ENCODE peak calls at places on chromosome 15, in five cellular contexts. One of them, this sample, is unnamed.

GRCh38 chr15:38038659-38039442 is 104.4 kb downstream of the TMCO5A start:
- DNase-seq in HepG2: no peak
- DNase-seq in right atrium auricular region: no peak
- DNase-seq in psoas muscle: no peak
- DNase-seq in transverse colon: no peak
- DNase-seq in this sample: no peak

GRCh38 chr15:61364871-61365270 is 135.8 kb upstream of the RORA start:
- DNase-seq in HepG2: peak; percentile 18
- DNase-seq in right atrium auricular region: no peak
- DNase-seq in psoas muscle: peak; percentile 48
- DNase-seq in transverse colon: no peak
- DNase-seq in this sample: peak; percentile 36

GRCh38 chr15:63344737-63345390 is 36.8 kb downstream of the CA12 start:
- DNase-seq in HepG2: no peak
- DNase-seq in right atrium auricular region: no peak
- DNase-seq in psoas muscle: no peak
- DNase-seq in transverse colon: no peak
- DNase-seq in this sample: no peak

GRCh38 chr15:43877371-43877770 is 50.6 kb downstream of the WDR76 start:
- DNase-seq in HepG2: peak; percentile 27
- DNase-seq in right atrium auricular region: no peak
- DNase-seq in psoas muscle: no peak
- DNase-seq in transverse colon: no peak
- DNase-seq in this sample: no peak

GRCh38 chr15:90213818-90214204 is 12.7 kb downstream of the SEMA4B start:
- DNase-seq in HepG2: no peak
- DNase-seq in right atrium auricular region: no peak
- DNase-seq in psoas muscle: no peak
- DNase-seq in transverse colon: no peak
- DNase-seq in this sample: no peak

GRCh38 chr15:66884661-66885237 is 180.7 kb upstream of the SMAD3 start:
- DNase-seq in HepG2: no peak
- DNase-seq in right atrium auricular region: no peak
- DNase-seq in psoas muscle: no peak
- DNase-seq in transverse colon: no peak
- DNase-seq in this sample: no peak

GRCh38 chr15:42693942-42694341 is 43.0 kb downstream of the CDAN1 start:
- DNase-seq in HepG2: no peak
- DNase-seq in right atrium auricular region: no peak
- DNase-seq in psoas muscle: no peak
- DNase-seq in transverse colon: no peak
- DNase-seq in this sample: no peak

GRCh38 chr15:89472785-89473256 is 23.6 kb downstream of the RHCG start:
- DNase-seq in HepG2: peak; percentile 56
- DNase-seq in right atrium auricular region: no peak
- DNase-seq in psoas muscle: no peak
- DNase-seq in transverse colon: peak; percentile 34
- DNase-seq in this sample: peak; percentile 82

GRCh38 chr15:90037961-90038633 is 37.0 kb downstream of the ZNF710 start:
- DNase-seq in HepG2: peak; percentile 52
- DNase-seq in right atrium auricular region: no peak
- DNase-seq in psoas muscle: no peak
- DNase-seq in transverse colon: no peak
- DNase-seq in this sample: no peak

GRCh38 chr15:80890341-80890972 is 99.2 kb downstream of the MESD start:
- DNase-seq in HepG2: no peak
- DNase-seq in right atrium auricular region: no peak
- DNase-seq in psoas muscle: no peak
- DNase-seq in transverse colon: no peak
- DNase-seq in this sample: no peak

GRCh38 chr15:98599911-98600685 is 48.2 kb upstream of the IGF1R start:
- DNase-seq in HepG2: no peak
- DNase-seq in right atrium auricular region: peak; percentile 57
- DNase-seq in psoas muscle: peak; percentile 47
- DNase-seq in transverse colon: peak; percentile 29
- DNase-seq in this sample: no peak

GRCh38 chr15:78850352-78850751 is 22.3 kb upstream of the MORF4L1 start:
- DNase-seq in HepG2: no peak
- DNase-seq in right atrium auricular region: no peak
- DNase-seq in psoas muscle: no peak
- DNase-seq in transverse colon: no peak
- DNase-seq in this sample: no peak

GRCh38 chr15:31158858-31159569 is 57.5 kb upstream of the TRPM1 start:
- DNase-seq in HepG2: no peak
- DNase-seq in right atrium auricular region: peak; percentile 56
- DNase-seq in psoas muscle: no peak
- DNase-seq in transverse colon: no peak
- DNase-seq in this sample: no peak

GRCh38 chr15:71228403-71228802 is 113.1 kb downstream of the THSD4 start:
- DNase-seq in HepG2: no peak
- DNase-seq in right atrium auricular region: no peak
- DNase-seq in psoas muscle: no peak
- DNase-seq in transverse colon: no peak
- DNase-seq in this sample: no peak

GRCh38 chr15:62469874-62470688 is 305.0 kb upstream of the C2CD4B start:
- DNase-seq in HepG2: peak; percentile 12
- DNase-seq in right atrium auricular region: peak; percentile 92
- DNase-seq in psoas muscle: peak; percentile 78
- DNase-seq in transverse colon: no peak
- DNase-seq in this sample: no peak

GRCh38 chr15:57732526-57733331 is 26.2 kb downstream of the POLR2M start:
- DNase-seq in HepG2: peak; percentile 49
- DNase-seq in right atrium auricular region: peak; percentile 68
- DNase-seq in psoas muscle: no peak
- DNase-seq in transverse colon: peak; percentile 62
- DNase-seq in this sample: peak; percentile 65

GRCh38 chr15:49242820-49243219 is 72.8 kb downstream of the GALK2 start:
- DNase-seq in HepG2: no peak
- DNase-seq in right atrium auricular region: no peak
- DNase-seq in psoas muscle: peak; percentile 35
- DNase-seq in transverse colon: no peak
- DNase-seq in this sample: peak; percentile 30

GRCh38 chr15:75696303-75696657 is 16.4 kb downstream of the CSPG4 start:
- DNase-seq in HepG2: no peak
- DNase-seq in right atrium auricular region: no peak
- DNase-seq in psoas muscle: no peak
- DNase-seq in transverse colon: no peak
- DNase-seq in this sample: no peak

GRCh38 chr15:89490081-89490480 is 6.3 kb downstream of the RHCG start:
- DNase-seq in HepG2: no peak
- DNase-seq in right atrium auricular region: no peak
- DNase-seq in psoas muscle: no peak
- DNase-seq in transverse colon: no peak
- DNase-seq in this sample: no peak

GRCh38 chr15:40108855-40109735 is at the start of gene BMF:
- DNase-seq in HepG2: peak; percentile 97
- DNase-seq in right atrium auricular region: peak; percentile 100
- DNase-seq in psoas muscle: peak; percentile 100
- DNase-seq in transverse colon: peak; percentile 100
- DNase-seq in this sample: peak; percentile 100

GRCh38 chr15:75616766-75617165 is 8.8 kb downstream of the SNUPN start:
- DNase-seq in HepG2: no peak
- DNase-seq in right atrium auricular region: no peak
- DNase-seq in psoas muscle: no peak
- DNase-seq in transverse colon: no peak
- DNase-seq in this sample: no peak

GRCh38 chr15:94910166-94910565 is 678.8 kb downstream of the MCTP2 start:
- DNase-seq in HepG2: no peak
- DNase-seq in right atrium auricular region: no peak
- DNase-seq in psoas muscle: no peak
- DNase-seq in transverse colon: no peak
- DNase-seq in this sample: no peak

GRCh38 chr15:70241031-70241430 is 143.3 kb upstream of the TLE3 start:
- DNase-seq in HepG2: no peak
- DNase-seq in right atrium auricular region: no peak
- DNase-seq in psoas muscle: no peak
- DNase-seq in transverse colon: no peak
- DNase-seq in this sample: no peak

GRCh38 chr15:48897144-48897814 is 19.3 kb downstream of the EID1 start:
- DNase-seq in HepG2: no peak
- DNase-seq in right atrium auricular region: no peak
- DNase-seq in psoas muscle: no peak
- DNase-seq in transverse colon: no peak
- DNase-seq in this sample: no peak

GRCh38 chr15:49124371-49124770 is 31.0 kb downstream of the COPS2 start:
- DNase-seq in HepG2: no peak
- DNase-seq in right atrium auricular region: no peak
- DNase-seq in psoas muscle: no peak
- DNase-seq in transverse colon: no peak
- DNase-seq in this sample: no peak

DNA sequence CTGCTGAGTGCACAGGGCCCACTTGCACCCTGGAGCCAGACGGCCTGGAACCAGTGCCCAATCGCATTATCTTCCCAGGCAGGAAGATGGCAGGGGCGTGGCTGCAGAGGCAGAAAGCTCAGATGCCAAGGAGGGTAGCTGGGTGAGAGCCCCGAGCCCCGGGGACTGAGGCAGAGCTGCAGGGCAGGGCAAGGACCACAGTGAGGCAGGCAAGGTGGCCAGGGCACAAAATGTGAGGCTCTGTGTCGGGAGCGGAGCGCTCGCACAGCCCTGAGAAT is 1.6 kb upstream of the CCDC33 start:
- DNase-seq in HepG2: no peak
- DNase-seq in right atrium auricular region: no peak
- DNase-seq in psoas muscle: no peak
- DNase-seq in transverse colon: no peak
- DNase-seq in this sample: no peak
- H3K27me3 ChIP-seq in HepG2: peaks cover 27% of the 10 kb centered on the region
- H3K27me3 ChIP-seq in right atrium auricular region: no peaks in the 10 kb centered on the region
- H3K27me3 ChIP-seq in psoas muscle: no peaks in the 10 kb centered on the region
- H3K27me3 ChIP-seq in transverse colon: no peaks in the 10 kb centered on the region
- H3K27me3 ChIP-seq in this sample: no peaks in the 10 kb centered on the region

GRCh38 chr15:101201411-101202174 is 50.3 kb downstream of the CHSY1 start:
- DNase-seq in HepG2: no peak
- DNase-seq in right atrium auricular region: peak; percentile 97
- DNase-seq in psoas muscle: peak; percentile 92
- DNase-seq in transverse colon: peak; percentile 67
- DNase-seq in this sample: peak; percentile 92
- H3K4me3 ChIP-seq in HepG2: no peak overlapping the region
- H3K4me3 ChIP-seq in right atrium auricular region: no peak overlapping the region
- H3K4me3 ChIP-seq in psoas muscle: no peak overlapping the region
- H3K4me3 ChIP-seq in transverse colon: no peak overlapping the region
- H3K4me3 ChIP-seq in this sample: no peak overlapping the region

GRCh38 chr15:55320963-55321362 is 1.9 kb downstream of the PIGB start:
- DNase-seq in HepG2: no peak
- DNase-seq in right atrium auricular region: no peak
- DNase-seq in psoas muscle: no peak
- DNase-seq in transverse colon: no peak
- DNase-seq in this sample: no peak
- TF ChIP-seq CTCF in HepG2: no peak
- TF ChIP-seq CTCF in right atrium auricular region: no peak
- TF ChIP-seq CTCF in psoas muscle: no peak
- TF ChIP-seq CTCF in transverse colon: no peak
- TF ChIP-seq CTCF in this sample: no peak

DNA sequence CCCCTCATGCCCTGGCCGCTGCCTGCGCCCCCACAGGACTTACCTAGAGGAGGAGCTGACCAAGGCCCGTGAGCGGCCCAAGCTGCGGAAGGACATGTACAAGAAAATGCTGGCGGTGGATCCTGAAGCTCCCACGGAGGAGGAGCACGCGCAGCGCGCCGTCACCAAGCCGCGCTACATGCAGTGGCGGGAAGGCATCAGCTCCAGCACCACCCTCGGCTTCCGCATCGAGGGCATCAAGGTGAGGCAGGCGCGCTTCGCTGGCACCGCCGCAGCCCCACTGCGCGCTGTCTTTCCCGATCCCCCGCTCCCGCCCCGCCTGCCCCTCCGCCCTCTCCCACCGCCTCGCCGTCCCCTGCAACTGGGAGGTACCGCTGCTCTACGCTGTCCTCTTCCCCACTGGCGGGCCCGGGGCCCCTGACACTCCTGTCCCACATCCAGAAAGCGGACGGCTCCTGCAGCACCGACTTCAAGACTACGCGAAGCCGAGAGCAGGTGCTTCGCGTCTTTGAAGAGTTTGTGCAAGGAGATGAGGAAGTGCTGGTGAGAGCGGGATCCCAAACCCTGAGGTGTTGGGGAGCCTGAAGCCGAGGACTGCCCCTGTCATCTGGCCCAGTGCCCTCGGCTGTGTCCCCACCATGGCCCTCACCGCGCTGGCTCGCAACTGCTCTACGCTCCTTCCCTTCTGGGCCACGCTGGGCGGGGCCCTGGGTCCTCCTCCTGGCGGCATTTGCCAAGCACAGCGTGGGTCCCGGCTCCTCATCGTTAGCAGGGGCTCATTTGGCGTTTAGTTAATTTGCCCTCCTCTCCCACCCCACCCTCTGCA is 8.5 kb downstream of the ITPKA start:
- DNase-seq in HepG2: no peak
- DNase-seq in right atrium auricular region: no peak
- DNase-seq in psoas muscle: no peak
- DNase-seq in transverse colon: no peak
- DNase-seq in this sample: no peak
- H3K27me3 ChIP-seq in HepG2: no peaks in the 10 kb centered on the region
- H3K27me3 ChIP-seq in right atrium auricular region: peaks cover 23% of the 10 kb centered on the region
- H3K27me3 ChIP-seq in psoas muscle: no peaks in the 10 kb centered on the region
- H3K27me3 ChIP-seq in transverse colon: peaks cover 37% of the 10 kb centered on the region
- H3K27me3 ChIP-seq in this sample: peaks cover 14% of the 10 kb centered on the region

GRCh38 chr15:83714888-83715287 is 61.0 kb downstream of the ADAMTSL3 start:
- DNase-seq in HepG2: no peak
- DNase-seq in right atrium auricular region: no peak
- DNase-seq in psoas muscle: no peak
- DNase-seq in transverse colon: no peak
- DNase-seq in this sample: no peak

GRCh38 chr15:83717010-83717409 is 63.1 kb downstream of the ADAMTSL3 start:
- DNase-seq in HepG2: no peak
- DNase-seq in right atrium auricular region: no peak
- DNase-seq in psoas muscle: no peak
- DNase-seq in transverse colon: no peak
- DNase-seq in this sample: no peak

GRCh38 chr15:83716605-83717004 is 62.7 kb downstream of the ADAMTSL3 start:
- DNase-seq in HepG2: no peak
- DNase-seq in right atrium auricular region: no peak
- DNase-seq in psoas muscle: no peak
- DNase-seq in transverse colon: no peak
- DNase-seq in this sample: no peak

DNA sequence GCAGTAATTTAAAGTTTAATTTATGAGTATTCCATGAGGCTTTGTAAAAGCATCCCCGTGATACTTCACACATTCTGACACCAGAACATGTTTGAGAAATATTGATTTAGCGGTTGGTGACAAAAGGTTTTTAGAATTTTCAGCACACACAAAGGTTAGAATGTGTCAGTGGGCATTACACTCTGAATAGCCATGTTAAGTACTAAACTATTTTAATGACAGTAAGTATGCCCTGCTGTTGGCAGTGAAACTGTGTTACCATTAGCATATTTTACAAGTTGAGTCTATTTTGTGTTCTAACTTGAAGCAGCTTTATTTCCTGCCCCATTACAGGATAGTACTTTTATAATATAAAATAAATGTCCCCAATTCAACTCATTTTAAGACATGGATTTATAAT is 66.5 kb downstream of the ADAMTSL3 start:
- DNase-seq in HepG2: no peak
- DNase-seq in right atrium auricular region: no peak
- DNase-seq in psoas muscle: no peak
- DNase-seq in transverse colon: no peak
- DNase-seq in this sample: no peak
- H3K4me3 ChIP-seq in HepG2: no peak overlapping the region
- H3K4me3 ChIP-seq in right atrium auricular region: no peak overlapping the region
- H3K4me3 ChIP-seq in psoas muscle: no peak overlapping the region
- H3K4me3 ChIP-seq in transverse colon: no peak overlapping the region
- H3K4me3 ChIP-seq in this sample: no peak overlapping the region

This sample was measured in BE2C.